ENCODE peak calls at places on chromosomes 12 and 14, in six cellular contexts. R is left cardiac atrium; M is NCI-H1694; U is activated CD4-positive, CD25-positive, alpha-beta regulatory T cell treated with anti-CD3 and anti-CD28 coated beads, Interleukin-2, amount 50 U/mL, for 72 hours; V is iPS DF 6.9; Q is NCI-H1105. P is an unnamed sample.

GRCh38 chr14:50218501-50218900 is 12.9 kb downstream of the SOS2 start:
- DNase-seq in R (no peak), M (no peak), U (no peak), V (no peak), Q (no peak), P (no peak)

GRCh38 chr12:58413794-58414193 is 472.4 kb downstream of the ATP23 start:
- DNase-seq in R (no peak), M (no peak), U (no peak), V (no peak), Q (no peak), P (no peak)

GRCh38 chr12:57452937-57453509 is 2.1 kb upstream of the INHBE start:
- DNase-seq in R (peak), M (peak), U (peak), V (no peak), Q (peak), P (peak)

GRCh38 chr14:39229222-39229543 is 4.5 kb upstream of the MIA2 start:
- DNase-seq in R (no peak), M (no peak), U (peak), V (no peak), Q (no peak), P (no peak)

GRCh38 chr12:5197127-5197526 is 153.4 kb downstream of the KCNA5 start:
- DNase-seq in R (no peak), M (no peak), U (no peak), V (no peak), Q (no peak), P (no peak)

GRCh38 chr12:105292705-105293104 is 37.8 kb upstream of the C12orf75 start:
- DNase-seq in R (no peak), M (no peak), U (no peak), V (no peak), Q (no peak), P (no peak)

GRCh38 chr14:22973217-22974032 is 8.9 kb downstream of the AJUBA start:
- DNase-seq in R (no peak), M (peak), U (peak), V (no peak), Q (no peak), P (peak)

GRCh38 chr12:104485651-104486341 is 29.0 kb downstream of the CHST11 start:
- DNase-seq in R (no peak), M (no peak), U (no peak), V (no peak), Q (no peak), P (no peak)

GRCh38 chr14:41873379-41874034 is 266.8 kb downstream of the LRFN5 start:
- DNase-seq in R (no peak), M (peak), U (no peak), V (no peak), Q (no peak), P (peak)

GRCh38 chr12:76299536-76300296 is 48.5 kb downstream of the BBS10 start:
- DNase-seq in R (no peak), M (no peak), U (no peak), V (no peak), Q (no peak), P (peak)

GRCh38 chr14:77241955-77242354 is 29.1 kb downstream of the NGB start:
- DNase-seq in R (no peak), M (no peak), U (no peak), V (no peak), Q (no peak), P (peak)

GRCh38 chr12:8968761-8969160 is 19.3 kb upstream of the M6PR start:
- DNase-seq in R (no peak), M (no peak), U (no peak), V (no peak), Q (no peak), P (no peak)

GRCh38 chr12:12265571-12266388 is 1.1 kb downstream of the LRP6 start:
- DNase-seq in R (no peak), M (no peak), U (no peak), V (no peak), Q (no peak), P (no peak)

GRCh38 chr12:57126561-57126960 is 1.7 kb upstream of the LRP1 start:
- DNase-seq in R (no peak), M (no peak), U (no peak), V (no peak), Q (no peak), P (no peak)

GRCh38 chr12:51536159-51536558 is 54.9 kb upstream of the SCN8A start:
- DNase-seq in R (no peak), M (peak), U (no peak), V (no peak), Q (no peak), P (no peak)

P was measured in iPS-NIHi11.